ENCODE peak calls at places on chromosomes 6 and 20, in eight cellular contexts. M, B, H, Y, V, U, D and J are unnamed samples.

GRCh38 chr6:170066679-170067078 is 224.2 kb downstream of the DLL1 start:
- DNase-seq in H (no peak), V (no peak), U (no peak), B (no peak), D (no peak), Y (no peak), M (no peak), J (no peak)

GRCh38 chr6:53651764-53652401 is 13.7 kb downstream of the KLHL31 start:
- DNase-seq in B (no peak), M (peak), D (peak), U (peak), Y (peak), V (peak), H (peak), J (peak)

GRCh38 chr6:3742426-3743344 is 8.8 kb downstream of the PXDC1 start:
- DNase-seq in V (peak), U (peak), Y (peak), M (peak), H (peak), D (peak), B (no peak), J (peak)

GRCh38 chr6:140183881-140184280 is 809.4 kb upstream of the CITED2 start:
- DNase-seq in H (no peak), M (no peak), D (no peak), V (no peak), B (peak), Y (no peak), U (no peak), J (no peak)

GRCh38 chr20:44727039-44727438 is 11.9 kb downstream of the CCN5 start:
- DNase-seq in D (no peak), B (no peak), Y (no peak), V (no peak), U (no peak), M (no peak), H (no peak), J (no peak)

GRCh38 chr6:3822747-3823445 is 26.3 kb upstream of the FAM50B start:
- DNase-seq in V (no peak), M (no peak), U (no peak), D (no peak), B (no peak), H (no peak), Y (no peak), J (peak)

GRCh38 chr20:62835931-62836861 is 19.3 kb downstream of the COL9A3 start:
- DNase-seq in M (no peak), D (no peak), H (no peak), U (no peak), V (no peak), Y (no peak), B (no peak), J (no peak)

GRCh38 chr6:6911391-6911790 is 196.4 kb upstream of the RREB1 start:
- DNase-seq in D (no peak), V (no peak), Y (no peak), U (no peak), H (no peak), B (no peak), M (no peak), J (no peak)

GRCh38 chr20:52889225-52889624 is 82.9 kb upstream of the TSHZ2 start:
- DNase-seq in M (no peak), H (no peak), D (no peak), U (no peak), B (peak), V (no peak), Y (no peak), J (no peak)

GRCh38 chr6:97913721-97914120 is 630.7 kb upstream of the MMS22L start:
- DNase-seq in Y (no peak), H (no peak), D (no peak), U (no peak), B (no peak), M (no peak), V (no peak), J (no peak)

GRCh38 chr20:31856516-31856915 is 11.1 kb upstream of the FOXS1 start:
- DNase-seq in V (no peak), H (no peak), M (no peak), Y (no peak), B (no peak), U (no peak), D (no peak), J (no peak)

GRCh38 chr20:36203861-36204260 is 32.4 kb upstream of the AAR2 start:
- DNase-seq in D (no peak), B (no peak), M (no peak), U (no peak), V (no peak), Y (no peak), H (no peak), J (peak)

GRCh38 chr6:4664117-4664626 is 112.0 kb upstream of the CDYL start:
- DNase-seq in D (no peak), Y (peak), V (no peak), B (peak), M (no peak), H (no peak), U (no peak), J (no peak)

GRCh38 chr6:150212745-150213144 is 69.9 kb downstream of the PPP1R14C start:
- DNase-seq in H (no peak), V (no peak), Y (no peak), M (no peak), B (no peak), U (no peak), D (no peak), J (no peak)

GRCh38 chr6:34001706-34002645 is 143.9 kb downstream of the GRM4 start:
- DNase-seq in H (no peak), B (no peak), V (no peak), D (no peak), M (no peak), Y (no peak), U (no peak), J (no peak)

GRCh38 chr6:106113256-106113954 is 27.3 kb downstream of the PRDM1 start:
- DNase-seq in H (no peak), M (no peak), B (no peak), U (no peak), D (no peak), V (no peak), Y (no peak), J (no peak)

GRCh38 chr20:24813080-24813479 is 136.0 kb upstream of the CST7 start:
- DNase-seq in V (no peak), M (no peak), B (no peak), H (no peak), Y (no peak), U (no peak), D (no peak), J (no peak)

GRCh38 chr6:124373386-124373785 is 569.7 kb downstream of the NKAIN2 start:
- DNase-seq in H (no peak), D (no peak), B (no peak), Y (no peak), M (no peak), V (no peak), U (no peak), J (no peak)